ENCODE peak calls at places on chromosomes 1 and 21, in four cellular contexts. N is SK-N-DZ; P is CD4-positive, CD25-positive, alpha-beta regulatory T cell; S is Panc1. F is an unnamed sample.

GRCh38 chr21:43867332-43867703 is 2.3 kb downstream of the AGPAT3 start:
- DNase-seq in N (no peak), P (no peak), S (no peak), F (no peak)

GRCh38 chr1:179038528-179039281 is 13.0 kb downstream of the FAM20B start:
- DNase-seq in N (peak), P (no peak), S (no peak), F (no peak)

GRCh38 chr1:30618335-30618747 is 105.0 kb downstream of the MATN1 start:
- DNase-seq in N (no peak), P (no peak), S (no peak), F (no peak)

GRCh38 chr1:98940680-98941079 is 64.0 kb downstream of the PLPPR5 start:
- DNase-seq in N (no peak), P (no peak), S (no peak), F (no peak)

GRCh38 chr1:25657121-25657521 is 40.5 kb downstream of the MAN1C1 start:
- DNase-seq in N (no peak), P (no peak), S (no peak), F (no peak)

GRCh38 chr1:237416924-237417655 is 375.1 kb downstream of the RYR2 start:
- DNase-seq in N (no peak), P (no peak), S (no peak), F (no peak)

GRCh38 chr1:226029568-226030225 is 30.6 kb upstream of the SDE2 start:
- DNase-seq in N (no peak), P (no peak), S (no peak), F (no peak)

GRCh38 chr1:110164951-110165350 is 14.7 kb downstream of the SLC6A17 start:
- DNase-seq in N (no peak), P (no peak), S (no peak), F (no peak)

GRCh38 chr1:111739984-111740765 is 980 bp upstream of the INKA2 start:
- DNase-seq in N (peak), P (no peak), S (no peak), F (peak)

F was measured in NCI-H187.